ENCODE peak calls at places on chromosomes 5 and 9, in six cellular contexts. Y is mesothelial cell of epicardium, V is cerebellar cortex, D is left ventricle myocardium inferior, R is mucosa of gallbladder, T is Right ventricle myocardium superior. E is an unnamed sample.
A peak's percentile ranks its signal among the peaks of the same experiment; 100 is the strongest.

GRCh38 chr5:146447734-146448380 is 724 bp downstream of the TCERG1 start:
- DNase-seq in V (no peak), T (no peak), Y (no peak), R (no peak), D (no peak), E (no peak)

GRCh38 chr9:136143215-136144001 is 24.7 kb upstream of the TMEM250 start:
- DNase-seq in T (peak; percentile 38), R (no peak), Y (peak; percentile 19), D (no peak), V (peak; percentile 40), E (no peak)

GRCh38 chr5:15013654-15014463 is 142.3 kb upstream of the ANKH start:
- DNase-seq in T (no peak), Y (no peak), V (peak; percentile 71), R (no peak), D (no peak), E (peak; percentile 70)

GRCh38 chr5:132103969-132104391 is 30.4 kb downstream of the CSF2 start:
- DNase-seq in R (no peak), V (peak; percentile 85), T (no peak), Y (no peak), D (no peak), E (no peak)

GRCh38 chr5:125258610-125259009 is 512.2 kb upstream of the ZNF608 start:
- DNase-seq in Y (no peak), R (peak; percentile 44), T (no peak), V (no peak), D (no peak), E (no peak)

GRCh38 chr9:135221951-135222631 is 134.6 kb downstream of the OLFM1 start:
- DNase-seq in D (no peak), V (no peak), T (no peak), Y (no peak), R (no peak), E (no peak)

GRCh38 chr5:126178521-126178920 is 244.7 kb upstream of the GRAMD2B start:
- DNase-seq in V (peak; percentile 98), T (no peak), D (no peak), R (no peak), Y (no peak), E (no peak)

GRCh38 chr5:138460032-138460693 is 5.1 kb upstream of the EGR1 start:
- DNase-seq in D (no peak), V (no peak), T (no peak), Y (no peak), R (no peak), E (no peak)

GRCh38 chr5:179194941-179195381 is 134.8 kb downstream of the ZNF354C start:
- DNase-seq in Y (no peak), T (peak; percentile 26), R (no peak), D (no peak), V (no peak), E (no peak)

GRCh38 chr5:38557309-38557710 is 864 bp upstream of the LIFR start:
- DNase-seq in T (peak; percentile 50), V (peak; percentile 56), D (no peak), Y (no peak), R (no peak), E (peak; percentile 78)

GRCh38 chr9:12730198-12730597 is 37.0 kb downstream of the TYRP1 start:
- DNase-seq in Y (no peak), T (no peak), R (no peak), V (no peak), D (no peak), E (no peak)

GRCh38 chr9:108831496-108832178 is 24.1 kb downstream of the ACTL7B start:
- DNase-seq in Y (no peak), D (no peak), R (no peak), V (no peak), T (no peak), E (no peak)

GRCh38 chr5:116848974-116849586 is 274.5 kb upstream of the SEMA6A start:
- DNase-seq in V (no peak), D (no peak), R (no peak), Y (no peak), T (no peak), E (no peak)

GRCh38 chr5:72487151-72487550 is 20.1 kb downstream of the ZNF366 start:
- DNase-seq in R (no peak), V (no peak), Y (no peak), D (no peak), T (no peak), E (no peak)

GRCh38 chr5:11477786-11478185 is 426.5 kb downstream of the CTNND2 start:
- DNase-seq in Y (no peak), R (no peak), T (no peak), V (no peak), D (no peak), E (no peak)

GRCh38 chr5:133742370-133743036 is 130.2 kb upstream of the FSTL4 start:
- DNase-seq in V (no peak), D (no peak), R (no peak), T (no peak), Y (no peak), E (no peak)

GRCh38 chr5:40846371-40846770 is 5.2 kb downstream of the CARD6 start:
- DNase-seq in T (no peak), D (no peak), V (no peak), Y (no peak), R (no peak), E (no peak)

GRCh38 chr5:118611332-118611945 is 376.9 kb downstream of the DTWD2 start:
- DNase-seq in V (no peak), R (no peak), T (no peak), Y (no peak), D (no peak), E (no peak)

GRCh38 chr5:72295539-72295938 is 24.5 kb downstream of the MRPS27 start:
- DNase-seq in Y (no peak), D (no peak), V (no peak), R (no peak), T (no peak), E (no peak)

GRCh38 chr5:170278611-170279500 is 18.7 kb downstream of the LCP2 start:
- DNase-seq in T (peak; percentile 78), R (peak; percentile 68), Y (no peak), D (peak; percentile 51), V (no peak), E (no peak)

GRCh38 chr5:166772770-166773169 is 1518.7 kb upstream of the WWC1 start:
- DNase-seq in V (no peak), D (no peak), T (no peak), R (no peak), Y (no peak), E (no peak)

GRCh38 chr5:150017606-150018005 is 17.1 kb downstream of the HMGXB3 start:
- DNase-seq in D (no peak), V (no peak), Y (no peak), R (no peak), T (no peak), E (no peak)

GRCh38 chr5:130514984-130515690 is 610.9 kb downstream of the CHSY3 start:
- DNase-seq in V (no peak), T (no peak), R (no peak), Y (no peak), D (no peak), E (no peak)

GRCh38 chr5:29208026-29208425 is 1985.5 kb upstream of the CDH6 start:
- DNase-seq in R (no peak), T (no peak), V (no peak), Y (no peak), D (no peak), E (no peak)

GRCh38 chr5:95809414-95809960 is 13.0 kb downstream of the GLRX start:
- DNase-seq in R (no peak), T (no peak), D (no peak), V (peak; percentile 82), Y (no peak), E (no peak)

GRCh38 chr9:137676998-137677397 is 58.2 kb downstream of the EHMT1 start:
- DNase-seq in D (no peak), R (no peak), V (no peak), T (no peak), Y (no peak), E (no peak)

GRCh38 chr5:163498886-163499285 is 6.5 kb upstream of the MAT2B start:
- DNase-seq in T (no peak), R (no peak), V (no peak), D (no peak), Y (no peak), E (no peak)

GRCh38 chr9:134630393-134630790 is 11.2 kb upstream of the COL5A1 start:
- DNase-seq in D (peak; percentile 11), Y (no peak), R (no peak), T (no peak), V (no peak), E (no peak)

GRCh38 chr5:147036691-147037245 is 158.2 kb upstream of the PPP2R2B start:
- DNase-seq in T (no peak), D (no peak), Y (no peak), V (no peak), R (no peak), E (no peak)

GRCh38 chr5:81393783-81394718 is at the start of gene ACOT12:
- DNase-seq in D (no peak), R (no peak), T (peak; percentile 39), Y (no peak), V (no peak), E (no peak)